ENCODE peak calls at places on chromosome 15, in ten cellular contexts. W, X, I, B, N, Y, Q, U, J and F are unnamed samples.

GRCh38 chr15:29924750-29925149 is 102.5 kb upstream of the TJP1 start:
- DNase-seq in W (no peak), X (peak), I (no peak), B (no peak), N (peak), Y (no peak), Q (no peak), U (peak), J (no peak), F (no peak)

GRCh38 chr15:57921371-57921770 is 144.1 kb downstream of the ALDH1A2 start:
- DNase-seq in W (no peak), X (no peak), I (no peak), B (peak), N (no peak), Y (peak), Q (no peak), U (no peak), J (no peak), F (no peak)

GRCh38 chr15:38229700-38230099 is 22.9 kb upstream of the SPRED1 start:
- DNase-seq in W (no peak), X (no peak), I (no peak), B (no peak), N (peak), Y (no peak), Q (no peak), U (no peak), J (no peak), F (peak)

GRCh38 chr15:65421360-65422215 is 1.2 kb downstream of the IGDCC4 start:
- DNase-seq in W (no peak), X (no peak), I (no peak), B (peak), N (peak), Y (no peak), Q (peak), U (peak), J (no peak), F (no peak)

GRCh38 chr15:33405096-33405495 is 94.3 kb downstream of the RYR3 start:
- DNase-seq in W (no peak), X (no peak), I (no peak), B (no peak), N (no peak), Y (no peak), Q (no peak), U (no peak), J (no peak), F (no peak)

GRCh38 chr15:80861776-80862175 is 82.6 kb downstream of the CEMIP start:
- DNase-seq in W (no peak), X (no peak), I (no peak), B (peak), N (peak), Y (no peak), Q (no peak), U (no peak), J (no peak), F (no peak)

GRCh38 chr15:32998979-32999677 is 195.4 kb downstream of the FMN1 start:
- DNase-seq in W (no peak), X (no peak), I (no peak), B (no peak), N (no peak), Y (peak), Q (no peak), U (no peak), J (no peak), F (no peak)

GRCh38 chr15:60062826-60063225 is 58.7 kb downstream of the FOXB1 start:
- DNase-seq in W (no peak), X (no peak), I (no peak), B (no peak), N (peak), Y (no peak), Q (no peak), U (no peak), J (no peak), F (no peak)

GRCh38 chr15:68305420-68305871 is 27.9 kb downstream of the FEM1B start:
- DNase-seq in W (no peak), X (no peak), I (no peak), B (peak), N (no peak), Y (no peak), Q (no peak), U (no peak), J (no peak), F (no peak)

GRCh38 chr15:94582368-94582767 is 351.0 kb downstream of the MCTP2 start:
- DNase-seq in W (no peak), X (peak), I (no peak), B (no peak), N (no peak), Y (no peak), Q (no peak), U (no peak), J (peak), F (no peak)

GRCh38 chr15:83462026-83462425 is 14.9 kb downstream of the SH3GL3 start:
- DNase-seq in W (no peak), X (no peak), I (no peak), B (no peak), N (no peak), Y (no peak), Q (no peak), U (no peak), J (no peak), F (peak)

GRCh38 chr15:83457149-83457548 is 10.0 kb downstream of the SH3GL3 start:
- DNase-seq in W (no peak), X (no peak), I (no peak), B (no peak), N (no peak), Y (no peak), Q (no peak), U (no peak), J (no peak), F (no peak)

GRCh38 chr15:83462953-83463433 is 15.9 kb downstream of the SH3GL3 start:
- DNase-seq in W (no peak), X (no peak), I (no peak), B (no peak), N (no peak), Y (no peak), Q (no peak), U (no peak), J (no peak), F (peak)

DNA sequence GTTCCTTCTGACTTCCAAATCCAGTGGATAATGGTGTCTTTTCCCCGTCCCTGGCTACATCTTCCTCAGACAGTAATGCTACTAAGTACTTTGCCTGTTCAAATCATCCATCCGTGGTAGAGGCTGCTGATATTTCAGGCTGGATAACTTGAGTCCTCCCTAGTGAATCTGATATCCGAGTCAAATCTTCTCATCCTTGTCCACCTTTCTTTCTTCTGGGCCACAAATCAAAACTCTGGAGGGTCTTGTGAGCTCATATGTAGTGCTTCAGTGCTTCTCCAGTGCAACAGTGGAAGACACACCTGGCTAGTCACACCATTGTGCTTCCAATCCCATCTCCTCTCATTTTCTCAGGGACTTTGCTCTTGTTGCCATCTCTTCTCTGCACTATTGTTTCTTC is 11.3 kb downstream of the SH3GL3 start:
- DNase-seq in W (no peak), X (no peak), I (no peak), B (no peak), N (no peak), Y (no peak), Q (no peak), U (no peak), J (no peak), F (no peak)
- TF ChIP-seq POLR2A in W (no peak), X (no peak), I (no peak), B (no peak), N (no peak), Y (no peak), Q (no peak), U (no peak), J (no peak), F (no peak)

GRCh38 chr15:51751687-51752683 is 588 bp downstream of the TMOD2 start:
- DNase-seq in W (no peak), X (peak), I (no peak), B (peak), N (peak), Y (no peak), Q (peak), U (peak), J (no peak), F (peak)
- TF ChIP-seq POLR2A in W (no peak), X (no peak), I (no peak), B (no peak), N (no peak), Y (no peak), Q (no peak), U (no peak), J (no peak), F (no peak)

GRCh38 chr15:72230197-72231065 is 559 bp downstream of the PKM start:
- DNase-seq in W (peak), X (peak), I (peak), B (peak), N (peak), Y (peak), Q (peak), U (peak), J (no peak), F (no peak)
- TF ChIP-seq POLR2A in W (peak), X (peak), I (no peak), B (peak), N (peak), Y (peak), Q (peak), U (no peak), J (no peak), F (no peak)

GRCh38 chr15:40307421-40308165 is at the start of gene PLCB2:
- DNase-seq in W (no peak), X (no peak), I (peak), B (no peak), N (no peak), Y (no peak), Q (no peak), U (no peak), J (no peak), F (peak)
- TF ChIP-seq POLR2A in W (no peak), X (no peak), I (no peak), B (no peak), N (no peak), Y (no peak), Q (no peak), U (no peak), J (no peak), F (no peak)

DNA sequence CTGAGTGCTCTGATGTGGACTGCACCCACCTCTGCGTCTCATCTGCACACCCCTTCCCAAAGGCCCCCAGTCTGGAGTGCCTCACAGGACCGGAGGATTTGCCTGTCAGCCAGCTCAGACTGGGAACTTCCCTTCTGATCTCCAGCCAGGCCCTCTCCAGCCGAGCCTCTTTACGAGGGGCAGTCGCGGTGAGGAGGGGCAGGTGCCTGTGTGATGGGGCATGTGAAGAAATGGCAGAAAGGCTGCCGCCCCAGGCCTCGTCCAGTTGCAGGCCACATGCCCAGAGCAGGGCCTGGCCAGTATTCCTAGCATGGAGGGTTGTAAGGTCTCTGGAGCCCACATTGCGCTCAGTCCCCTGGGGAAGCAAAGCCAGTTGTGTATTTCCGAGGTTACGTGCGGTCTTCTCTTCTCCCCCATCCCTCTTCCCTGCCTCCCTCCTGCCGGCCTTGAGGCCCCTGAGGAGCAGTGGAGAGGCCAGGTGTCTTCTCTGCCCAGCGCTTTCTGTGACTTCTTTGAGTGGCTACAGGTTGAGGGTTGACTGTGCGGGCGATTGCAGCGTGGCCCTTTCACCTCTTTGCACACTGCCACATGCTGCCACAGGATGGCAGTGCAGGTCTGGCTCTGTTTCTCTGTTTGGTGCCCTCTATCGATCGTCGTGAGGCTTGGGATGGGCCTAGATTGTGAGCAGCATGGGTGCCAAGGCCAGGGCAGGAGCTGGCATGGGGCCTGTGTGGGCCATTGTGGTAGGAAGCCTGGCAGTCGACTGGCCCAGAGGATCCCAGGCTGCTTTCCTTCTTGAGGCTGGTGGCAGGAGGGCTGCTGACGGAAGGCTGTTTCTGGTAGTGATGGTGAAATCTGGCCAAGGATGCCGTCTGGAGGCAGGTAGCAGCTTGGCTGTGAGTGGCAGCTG is 5.3 kb downstream of the CLK3 start:
- DNase-seq in W (no peak), X (peak), I (no peak), B (peak), N (peak), Y (peak), Q (peak), U (peak), J (peak), F (peak)
- TF ChIP-seq POLR2A in W (no peak), X (no peak), I (no peak), B (no peak), N (no peak), Y (no peak), Q (no peak), U (no peak), J (no peak), F (peak)

GRCh38 chr15:40118473-40118872 is 9.8 kb upstream of the BMF start:
- DNase-seq in W (no peak), X (no peak), I (no peak), B (no peak), N (no peak), Y (no peak), Q (no peak), U (no peak), J (no peak), F (no peak)
- TF ChIP-seq POLR2A in W (no peak), X (no peak), I (no peak), B (no peak), N (no peak), Y (no peak), Q (no peak), U (no peak), J (no peak), F (no peak)

GRCh38 chr15:40928975-40929729 is at the start of gene DLL4:
- DNase-seq in W (no peak), X (peak), I (peak), B (peak), N (peak), Y (no peak), Q (no peak), U (peak), J (peak), F (peak)
- TF ChIP-seq POLR2A in W (no peak), X (peak), I (no peak), B (peak), N (peak), Y (no peak), Q (peak), U (peak), J (peak), F (no peak)